ENCODE peak calls at places on chromosomes 12 and 14, in eight cellular contexts. One of them, this sample, is unnamed.

GRCh38 chr14:37078131-37078530 is 94.3 kb downstream of the SLC25A21 start:
- DNase-seq in psoas muscle: no peak
- DNase-seq in neural progenitor cell: no peak
- DNase-seq in right atrium auricular region: no peak
- DNase-seq in OCI-LY7: no peak
- DNase-seq in cardiac muscle cell: no peak
- DNase-seq in fibroblast of lung: peak; percentile 88
- DNase-seq in heart right ventricle: no peak
- DNase-seq in this sample: no peak

GRCh38 chr12:45299132-45299692 is 83.3 kb downstream of the ANO6 start:
- DNase-seq in psoas muscle: no peak
- DNase-seq in right atrium auricular region: no peak
- DNase-seq in fibroblast of lung: peak; percentile 75
- DNase-seq in heart right ventricle: no peak
- DNase-seq in neural progenitor cell: no peak
- DNase-seq in OCI-LY7: no peak
- DNase-seq in cardiac muscle cell: no peak
- DNase-seq in this sample: no peak

GRCh38 chr12:39145175-39145999 is 240.0 kb upstream of the CPNE8 start:
- DNase-seq in psoas muscle: peak; percentile 61
- DNase-seq in fibroblast of lung: peak; percentile 21
- DNase-seq in heart right ventricle: peak; percentile 21
- DNase-seq in OCI-LY7: no peak
- DNase-seq in neural progenitor cell: peak; percentile 35
- DNase-seq in cardiac muscle cell: peak; percentile 5
- DNase-seq in right atrium auricular region: peak; percentile 59
- DNase-seq in this sample: no peak

GRCh38 chr14:50520947-50521815 is 11.2 kb downstream of the MAP4K5 start:
- DNase-seq in right atrium auricular region: no peak
- DNase-seq in OCI-LY7: no peak
- DNase-seq in heart right ventricle: no peak
- DNase-seq in psoas muscle: no peak
- DNase-seq in cardiac muscle cell: no peak
- DNase-seq in fibroblast of lung: peak; percentile 91
- DNase-seq in neural progenitor cell: no peak
- DNase-seq in this sample: no peak

GRCh38 chr12:104686196-104686595 is 229.4 kb downstream of the CHST11 start:
- DNase-seq in cardiac muscle cell: no peak
- DNase-seq in neural progenitor cell: no peak
- DNase-seq in right atrium auricular region: no peak
- DNase-seq in heart right ventricle: no peak
- DNase-seq in OCI-LY7: no peak
- DNase-seq in fibroblast of lung: peak; percentile 69
- DNase-seq in psoas muscle: no peak
- DNase-seq in this sample: no peak

GRCh38 chr14:89349196-89350008 is 67.6 kb downstream of the FOXN3 start:
- DNase-seq in psoas muscle: peak; percentile 87
- DNase-seq in neural progenitor cell: peak; percentile 90
- DNase-seq in right atrium auricular region: no peak
- DNase-seq in cardiac muscle cell: no peak
- DNase-seq in fibroblast of lung: peak; percentile 39
- DNase-seq in OCI-LY7: peak; percentile 80
- DNase-seq in heart right ventricle: no peak
- DNase-seq in this sample: peak; percentile 86

GRCh38 chr12:130947028-130947427 is 6.7 kb upstream of the ADGRD1 start:
- DNase-seq in neural progenitor cell: no peak
- DNase-seq in fibroblast of lung: no peak
- DNase-seq in right atrium auricular region: no peak
- DNase-seq in heart right ventricle: no peak
- DNase-seq in cardiac muscle cell: no peak
- DNase-seq in psoas muscle: no peak
- DNase-seq in OCI-LY7: no peak
- DNase-seq in this sample: no peak

GRCh38 chr12:121232163-121232562 is 22.2 kb downstream of the P2RX4 start:
- DNase-seq in OCI-LY7: no peak
- DNase-seq in neural progenitor cell: no peak
- DNase-seq in psoas muscle: peak; percentile 15
- DNase-seq in fibroblast of lung: no peak
- DNase-seq in heart right ventricle: no peak
- DNase-seq in right atrium auricular region: no peak
- DNase-seq in cardiac muscle cell: no peak
- DNase-seq in this sample: no peak

GRCh38 chr12:54004841-54005530 is 3.8 kb upstream of the HOXC8 start:
- DNase-seq in fibroblast of lung: no peak
- DNase-seq in neural progenitor cell: peak; percentile 57
- DNase-seq in right atrium auricular region: no peak
- DNase-seq in heart right ventricle: no peak
- DNase-seq in psoas muscle: peak; percentile 78
- DNase-seq in OCI-LY7: no peak
- DNase-seq in cardiac muscle cell: no peak
- DNase-seq in this sample: no peak

DNA sequence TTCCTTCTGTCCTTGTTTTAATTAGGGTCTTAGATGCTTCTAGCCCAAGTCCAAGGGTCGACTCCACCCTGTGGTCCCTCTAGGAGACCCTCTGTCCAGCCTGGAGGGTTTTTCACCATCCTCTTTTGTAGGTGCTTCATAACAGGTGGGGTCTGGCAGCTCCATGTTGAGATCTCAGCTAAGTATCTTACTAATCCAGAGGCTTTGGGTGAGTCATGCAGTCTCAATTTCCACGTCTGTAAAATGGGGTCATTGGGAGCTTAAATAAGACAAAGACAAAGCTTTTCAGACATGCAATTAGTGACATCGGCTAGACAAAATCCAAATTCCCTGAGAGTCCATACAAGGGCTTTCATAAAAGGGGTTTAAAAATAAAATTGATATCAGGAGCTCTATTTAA is 3.2 kb downstream of the HSPB8 start:
- DNase-seq in cardiac muscle cell: no peak
- DNase-seq in psoas muscle: no peak
- DNase-seq in fibroblast of lung: peak; percentile 35
- DNase-seq in right atrium auricular region: no peak
- DNase-seq in OCI-LY7: no peak
- DNase-seq in heart right ventricle: no peak
- DNase-seq in neural progenitor cell: no peak
- DNase-seq in this sample: no peak
- H3K4me3 ChIP-seq in cardiac muscle cell: peak overlapping the region; percentile 40
- H3K4me3 ChIP-seq in psoas muscle: peak overlapping the region; percentile 79
- H3K4me3 ChIP-seq in fibroblast of lung: no peak overlapping the region
- H3K4me3 ChIP-seq in right atrium auricular region: peak overlapping the region; percentile 71
- H3K4me3 ChIP-seq in OCI-LY7: no peak overlapping the region
- H3K4me3 ChIP-seq in heart right ventricle: peak overlapping the region; percentile 82
- H3K4me3 ChIP-seq in neural progenitor cell: no peak overlapping the region
- H3K4me3 ChIP-seq in this sample: peak overlapping the region; percentile 74

DNA sequence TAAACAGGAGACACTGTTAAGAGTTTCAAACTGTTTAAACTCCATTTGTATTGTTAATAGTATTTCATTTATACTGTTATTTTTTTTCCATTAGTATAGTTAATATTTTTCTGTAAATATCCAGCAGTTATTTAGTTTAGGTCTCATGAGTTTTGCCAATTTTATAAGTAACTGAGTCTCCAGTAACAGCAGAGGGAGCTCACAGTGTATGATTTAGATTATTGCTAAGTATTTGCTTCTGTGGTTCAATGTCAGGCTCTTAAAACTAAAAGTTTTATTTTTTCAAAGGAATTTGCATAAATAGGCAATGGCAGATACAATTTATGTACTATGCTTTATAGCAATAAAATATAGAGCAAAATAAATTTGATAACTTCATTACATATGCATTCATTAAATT is 209.7 kb downstream of the ATXN7L3B start:
- DNase-seq in OCI-LY7: no peak
- DNase-seq in psoas muscle: no peak
- DNase-seq in neural progenitor cell: no peak
- DNase-seq in heart right ventricle: no peak
- DNase-seq in cardiac muscle cell: no peak
- DNase-seq in fibroblast of lung: peak; percentile 35
- DNase-seq in right atrium auricular region: no peak
- DNase-seq in this sample: no peak
- TF ChIP-seq CTCF in OCI-LY7: peak; percentile 13
- TF ChIP-seq CTCF in psoas muscle: peak; percentile 12
- TF ChIP-seq CTCF in neural progenitor cell: no peak
- TF ChIP-seq CTCF in heart right ventricle: no peak
- TF ChIP-seq CTCF in cardiac muscle cell: no peak
- TF ChIP-seq CTCF in fibroblast of lung: peak; percentile 3
- TF ChIP-seq CTCF in right atrium auricular region: no peak
- TF ChIP-seq CTCF in this sample: no peak

GRCh38 chr14:45790293-45790692 is 537.3 kb upstream of the MIS18BP1 start:
- DNase-seq in psoas muscle: no peak
- DNase-seq in right atrium auricular region: no peak
- DNase-seq in heart right ventricle: no peak
- DNase-seq in OCI-LY7: no peak
- DNase-seq in fibroblast of lung: no peak
- DNase-seq in cardiac muscle cell: no peak
- DNase-seq in neural progenitor cell: no peak
- DNase-seq in this sample: no peak

GRCh38 chr14:45785240-45785639 is 532.2 kb upstream of the MIS18BP1 start:
- DNase-seq in cardiac muscle cell: no peak
- DNase-seq in neural progenitor cell: no peak
- DNase-seq in OCI-LY7: no peak
- DNase-seq in fibroblast of lung: no peak
- DNase-seq in right atrium auricular region: no peak
- DNase-seq in heart right ventricle: no peak
- DNase-seq in psoas muscle: no peak
- DNase-seq in this sample: no peak

GRCh38 chr14:45787167-45787566 is 534.2 kb upstream of the MIS18BP1 start:
- DNase-seq in psoas muscle: no peak
- DNase-seq in cardiac muscle cell: no peak
- DNase-seq in fibroblast of lung: no peak
- DNase-seq in heart right ventricle: no peak
- DNase-seq in right atrium auricular region: no peak
- DNase-seq in OCI-LY7: peak; percentile 2
- DNase-seq in neural progenitor cell: no peak
- DNase-seq in this sample: no peak

DNA sequence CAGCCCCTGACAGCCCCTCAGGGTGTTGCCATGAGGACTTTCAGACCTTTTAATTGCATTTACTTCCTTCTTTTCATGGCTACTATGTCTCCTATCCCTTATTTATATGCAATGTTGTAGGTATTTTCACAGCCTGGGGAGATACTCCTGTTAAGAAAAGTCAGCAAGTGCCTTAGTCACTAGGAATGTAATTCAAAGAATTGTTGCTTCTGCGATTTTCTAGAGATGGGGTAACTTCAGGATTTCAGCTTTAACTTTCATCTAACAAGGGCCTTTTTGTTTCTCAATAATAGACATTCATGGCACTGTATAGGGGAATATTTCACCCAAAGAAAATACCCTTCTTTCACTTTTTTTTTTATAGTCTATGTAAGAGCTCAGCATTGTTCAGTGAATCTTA is 533.3 kb upstream of the MIS18BP1 start:
- DNase-seq in psoas muscle: no peak
- DNase-seq in cardiac muscle cell: no peak
- DNase-seq in right atrium auricular region: no peak
- DNase-seq in heart right ventricle: no peak
- DNase-seq in OCI-LY7: no peak
- DNase-seq in neural progenitor cell: no peak
- DNase-seq in fibroblast of lung: no peak
- DNase-seq in this sample: no peak
- H3K9me3 ChIP-seq in psoas muscle: peaks cover 5% of the 10 kb centered on the region
- H3K9me3 ChIP-seq in cardiac muscle cell: no peaks in the 10 kb centered on the region
- H3K9me3 ChIP-seq in right atrium auricular region: peaks cover 46% of the 10 kb centered on the region
- H3K9me3 ChIP-seq in heart right ventricle: no peaks in the 10 kb centered on the region
- H3K9me3 ChIP-seq in OCI-LY7: peaks cover 5% of the 10 kb centered on the region
- H3K9me3 ChIP-seq in neural progenitor cell: peaks cover 19% of the 10 kb centered on the region
- H3K9me3 ChIP-seq in fibroblast of lung: no peaks in the 10 kb centered on the region
- H3K9me3 ChIP-seq in this sample: no peaks in the 10 kb centered on the region

DNA sequence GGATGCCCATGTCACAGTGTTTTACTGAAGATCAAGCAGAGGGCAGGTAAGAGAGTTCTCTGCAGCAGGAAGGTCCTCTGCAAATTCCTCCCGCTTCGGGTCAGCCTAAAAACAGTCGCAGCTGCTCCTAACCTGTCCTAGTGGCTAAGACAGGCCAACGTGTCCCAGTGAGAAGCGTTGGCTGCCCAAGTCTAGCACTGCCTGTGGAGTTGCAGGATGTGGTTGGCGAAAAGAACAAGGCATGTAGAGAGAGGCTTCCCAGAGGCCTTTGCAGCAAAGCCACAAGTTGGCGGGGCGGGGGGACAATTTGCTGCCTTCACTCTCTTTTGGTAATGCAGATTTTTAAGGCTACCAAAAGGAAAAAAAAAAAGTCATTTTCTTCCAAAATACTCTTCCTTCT is 340.1 kb downstream of the BCL11B start:
- DNase-seq in neural progenitor cell: no peak
- DNase-seq in cardiac muscle cell: no peak
- DNase-seq in psoas muscle: no peak
- DNase-seq in fibroblast of lung: no peak
- DNase-seq in OCI-LY7: no peak
- DNase-seq in heart right ventricle: no peak
- DNase-seq in right atrium auricular region: no peak
- DNase-seq in this sample: no peak
- H3K4me3 ChIP-seq in neural progenitor cell: no peak overlapping the region
- H3K4me3 ChIP-seq in cardiac muscle cell: no peak overlapping the region
- H3K4me3 ChIP-seq in psoas muscle: no peak overlapping the region
- H3K4me3 ChIP-seq in fibroblast of lung: no peak overlapping the region
- H3K4me3 ChIP-seq in OCI-LY7: no peak overlapping the region
- H3K4me3 ChIP-seq in heart right ventricle: no peak overlapping the region
- H3K4me3 ChIP-seq in right atrium auricular region: no peak overlapping the region
- H3K4me3 ChIP-seq in this sample: no peak overlapping the region